ENCODE peak calls at places on chromosomes 4 and X, in six cellular contexts. Z, U, M, P, B and A are unnamed samples.

GRCh38 chr4:8846864-8847263 is 24.8 kb downstream of the HMX1 start:
- DNase-seq in Z (no peak), U (no peak), M (no peak), P (no peak), B (peak; percentile 11), A (no peak)

GRCh38 chr4:168711197-168712120 is 214.6 kb downstream of the PALLD start:
- DNase-seq in Z (no peak), U (no peak), M (no peak), P (no peak), B (no peak), A (peak; percentile 32)

GRCh38 chr4:78058591-78059523 is 1.7 kb downstream of the FRAS1 start:
- DNase-seq in Z (peak; percentile 8), U (no peak), M (no peak), P (no peak), B (no peak), A (peak; percentile 40)

GRCh38 chrX:40366661-40367060 is 214.1 kb upstream of the ATP6AP2 start:
- DNase-seq in Z (no peak), U (no peak), M (no peak), P (no peak), B (no peak), A (no peak)

GRCh38 chr4:74822603-74823002 is 28.3 kb upstream of the BTC start:
- DNase-seq in Z (no peak), U (no peak), M (no peak), P (no peak), B (no peak), A (no peak)

GRCh38 chrX:34778961-34779360 is 121.9 kb upstream of the TMEM47 start:
- DNase-seq in Z (no peak), U (no peak), M (no peak), P (no peak), B (no peak), A (no peak)

GRCh38 chrX:153029875-153030274 is 26.4 kb upstream of the PNMA3 start:
- DNase-seq in Z (no peak), U (no peak), M (no peak), P (no peak), B (no peak), A (no peak)

GRCh38 chr4:155371432-155372043 is 5.2 kb downstream of the MAP9 start:
- DNase-seq in Z (no peak), U (no peak), M (no peak), P (no peak), B (no peak), A (no peak)

GRCh38 chr4:173522160-173522873 is 7.7 kb downstream of the HAND2 start:
- DNase-seq in Z (no peak), U (no peak), M (no peak), P (no peak), B (peak; percentile 94), A (peak; percentile 95)

GRCh38 chrX:153657161-153657560 is 10.2 kb downstream of the DUSP9 start:
- DNase-seq in Z (no peak), U (no peak), M (no peak), P (no peak), B (peak; percentile 21), A (no peak)

GRCh38 chrX:32524385-32524784 is 687.0 kb downstream of the DMD start:
- DNase-seq in Z (no peak), U (no peak), M (no peak), P (no peak), B (no peak), A (no peak)

GRCh38 chrX:19513383-19513782 is 1.9 kb downstream of the MAP3K15 start:
- DNase-seq in Z (no peak), U (no peak), M (no peak), P (no peak), B (no peak), A (no peak)

GRCh38 chr4:147633643-147634042 is 16.4 kb downstream of the TMEM184C start:
- DNase-seq in Z (no peak), U (no peak), M (no peak), P (no peak), B (no peak), A (no peak)

GRCh38 chrX:23035493-23035892 is 35.7 kb downstream of the DDX53 start:
- DNase-seq in Z (no peak), U (no peak), M (no peak), P (no peak), B (no peak), A (no peak)

GRCh38 chrX:152072236-152072635 is 66.1 kb downstream of the MAGEA10 start:
- DNase-seq in Z (no peak), U (no peak), M (no peak), P (peak; percentile 67), B (no peak), A (no peak)

GRCh38 chr4:121191351-121191750 is 27.2 kb upstream of the TNIP3 start:
- DNase-seq in Z (no peak), U (no peak), M (no peak), P (no peak), B (no peak), A (no peak)

GRCh38 chr4:187268940-187269339 is 545.3 kb upstream of the FAT1 start:
- DNase-seq in Z (no peak), U (no peak), M (no peak), P (no peak), B (no peak), A (no peak)

GRCh38 chr4:24408640-24409039 is 175.7 kb downstream of the DHX15 start:
- DNase-seq in Z (no peak), U (no peak), M (no peak), P (no peak), B (no peak), A (no peak)

GRCh38 chr4:69032847-69033638 is 63.2 kb upstream of the UGT2B7 start:
- DNase-seq in Z (no peak), U (no peak), M (no peak), P (no peak), B (no peak), A (no peak)

GRCh38 chrX:151754641-151755215 is 20.2 kb downstream of the CNGA2 start:
- DNase-seq in Z (no peak), U (no peak), M (no peak), P (no peak), B (no peak), A (no peak)

GRCh38 chrX:29397506-29397905 is 810.3 kb downstream of the IL1RAPL1 start:
- DNase-seq in Z (no peak), U (no peak), M (no peak), P (no peak), B (no peak), A (no peak)

GRCh38 chr4:182245541-182246245 is 2.5 kb downstream of the TENM3 start:
- DNase-seq in Z (no peak), U (no peak), M (no peak), P (no peak), B (no peak), A (no peak)

GRCh38 chrX:133544105-133544504 is 128.8 kb upstream of the GPC4 start:
- DNase-seq in Z (no peak), U (no peak), M (no peak), P (peak; percentile 77), B (no peak), A (no peak)

GRCh38 chr4:98518555-98519267 is 139.7 kb downstream of the TSPAN5 start:
- DNase-seq in Z (no peak), U (no peak), M (peak; percentile 57), P (no peak), B (no peak), A (no peak)